ENCODE peak calls at places on chromosome 19, in six cellular contexts. One of them, this sample, is unnamed.

GRCh38 chr19:43078311-43078710 is 4.2 kb downstream of the PSG2 start:
- DNase-seq in neuronal stem cell: no peak
- DNase-seq in H9: no peak
- DNase-seq in mesenchymal stem cell: no peak
- DNase-seq in trophoblast cell: peak; percentile 87
- DNase-seq in H1: no peak
- DNase-seq in this sample: peak; percentile 81

GRCh38 chr19:12660980-12661379 is 5.6 kb downstream of the MAN2B1 start:
- DNase-seq in neuronal stem cell: no peak
- DNase-seq in H9: no peak
- DNase-seq in mesenchymal stem cell: no peak
- DNase-seq in trophoblast cell: no peak
- DNase-seq in H1: no peak
- DNase-seq in this sample: no peak

GRCh38 chr19:51407631-51408131 is 9.8 kb downstream of the SIGLEC10 start:
- DNase-seq in neuronal stem cell: no peak
- DNase-seq in H9: peak; percentile 74
- DNase-seq in mesenchymal stem cell: peak; percentile 21
- DNase-seq in trophoblast cell: no peak
- DNase-seq in H1: no peak
- DNase-seq in this sample: peak; percentile 17

GRCh38 chr19:19211499-19212432 is at the start of gene NCAN:
- DNase-seq in neuronal stem cell: peak; percentile 42
- DNase-seq in H9: peak; percentile 47
- DNase-seq in mesenchymal stem cell: no peak
- DNase-seq in trophoblast cell: no peak
- DNase-seq in H1: peak; percentile 81
- DNase-seq in this sample: no peak

GRCh38 chr19:10420444-10421239 is at the start of gene PDE4A:
- DNase-seq in neuronal stem cell: no peak
- DNase-seq in H9: peak; percentile 57
- DNase-seq in mesenchymal stem cell: peak; percentile 46
- DNase-seq in trophoblast cell: no peak
- DNase-seq in H1: peak; percentile 80
- DNase-seq in this sample: no peak

GRCh38 chr19:22628401-22628800 is 5.7 kb upstream of the ZNF492 start:
- DNase-seq in neuronal stem cell: no peak
- DNase-seq in H9: no peak
- DNase-seq in mesenchymal stem cell: no peak
- DNase-seq in trophoblast cell: no peak
- DNase-seq in H1: no peak
- DNase-seq in this sample: no peak

GRCh38 chr19:13796301-13797057 is 1.2 kb downstream of the ZSWIM4 start:
- DNase-seq in neuronal stem cell: no peak
- DNase-seq in H9: peak; percentile 74
- DNase-seq in mesenchymal stem cell: peak; percentile 97
- DNase-seq in trophoblast cell: peak; percentile 88
- DNase-seq in H1: peak; percentile 62
- DNase-seq in this sample: peak; percentile 98

GRCh38 chr19:54507824-54508223 is 5.2 kb downstream of the LAIR2 start:
- DNase-seq in neuronal stem cell: no peak
- DNase-seq in H9: no peak
- DNase-seq in mesenchymal stem cell: no peak
- DNase-seq in trophoblast cell: no peak
- DNase-seq in H1: no peak
- DNase-seq in this sample: no peak

GRCh38 chr19:13208131-13208963 is 58.1 kb downstream of the IER2 start:
- DNase-seq in neuronal stem cell: no peak
- DNase-seq in H9: no peak
- DNase-seq in mesenchymal stem cell: no peak
- DNase-seq in trophoblast cell: no peak
- DNase-seq in H1: no peak
- DNase-seq in this sample: peak; percentile 76

GRCh38 chr19:30046522-30046921 is 104.5 kb downstream of the URI1 start:
- DNase-seq in neuronal stem cell: no peak
- DNase-seq in H9: no peak
- DNase-seq in mesenchymal stem cell: no peak
- DNase-seq in trophoblast cell: no peak
- DNase-seq in H1: no peak
- DNase-seq in this sample: peak; percentile 1

GRCh38 chr19:31555634-31556215 is 206.5 kb upstream of the TSHZ3 start:
- DNase-seq in neuronal stem cell: no peak
- DNase-seq in H9: no peak
- DNase-seq in mesenchymal stem cell: no peak
- DNase-seq in trophoblast cell: peak; percentile 62
- DNase-seq in H1: no peak
- DNase-seq in this sample: no peak

GRCh38 chr19:31554360-31554759 is 205.1 kb upstream of the TSHZ3 start:
- DNase-seq in neuronal stem cell: no peak
- DNase-seq in H9: no peak
- DNase-seq in mesenchymal stem cell: no peak
- DNase-seq in trophoblast cell: no peak
- DNase-seq in H1: no peak
- DNase-seq in this sample: no peak

GRCh38 chr19:31553112-31553843 is 204.0 kb upstream of the TSHZ3 start:
- DNase-seq in neuronal stem cell: no peak
- DNase-seq in H9: no peak
- DNase-seq in mesenchymal stem cell: no peak
- DNase-seq in trophoblast cell: no peak
- DNase-seq in H1: no peak
- DNase-seq in this sample: no peak

GRCh38 chr19:31548941-31549340 is 199.7 kb upstream of the TSHZ3 start:
- DNase-seq in neuronal stem cell: no peak
- DNase-seq in H9: peak; percentile 46
- DNase-seq in mesenchymal stem cell: peak; percentile 30
- DNase-seq in trophoblast cell: no peak
- DNase-seq in H1: no peak
- DNase-seq in this sample: peak; percentile 44

DNA sequence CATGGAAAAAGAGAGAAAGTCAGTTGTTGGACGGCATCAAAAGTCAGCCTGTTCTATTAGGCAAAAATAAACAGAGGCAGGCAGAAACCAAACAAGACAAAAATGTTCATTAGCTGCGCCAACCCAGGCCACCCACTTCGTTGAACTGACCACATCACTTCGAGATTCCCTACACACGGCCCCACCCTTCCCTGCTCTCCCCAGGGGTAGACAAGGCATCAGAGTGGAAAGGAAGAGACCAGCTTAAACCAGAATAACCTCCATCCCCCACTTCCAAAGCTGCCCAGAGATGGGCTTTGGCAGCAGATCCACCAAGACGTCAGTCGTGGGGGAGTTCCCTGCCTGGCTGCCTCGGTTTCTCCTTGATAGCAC is 204.6 kb upstream of the TSHZ3 start:
- DNase-seq in neuronal stem cell: no peak
- DNase-seq in H9: no peak
- DNase-seq in mesenchymal stem cell: no peak
- DNase-seq in trophoblast cell: no peak
- DNase-seq in H1: no peak
- DNase-seq in this sample: no peak
- H3K14ac ChIP-seq in neuronal stem cell: no peak overlapping the region
- H3K14ac ChIP-seq in H9: no peak overlapping the region
- H3K14ac ChIP-seq in mesenchymal stem cell: no peak overlapping the region
- H3K14ac ChIP-seq in trophoblast cell: no peak overlapping the region
- H3K14ac ChIP-seq in H1: no peak overlapping the region
- H3K14ac ChIP-seq in this sample: no peak overlapping the region

DNA sequence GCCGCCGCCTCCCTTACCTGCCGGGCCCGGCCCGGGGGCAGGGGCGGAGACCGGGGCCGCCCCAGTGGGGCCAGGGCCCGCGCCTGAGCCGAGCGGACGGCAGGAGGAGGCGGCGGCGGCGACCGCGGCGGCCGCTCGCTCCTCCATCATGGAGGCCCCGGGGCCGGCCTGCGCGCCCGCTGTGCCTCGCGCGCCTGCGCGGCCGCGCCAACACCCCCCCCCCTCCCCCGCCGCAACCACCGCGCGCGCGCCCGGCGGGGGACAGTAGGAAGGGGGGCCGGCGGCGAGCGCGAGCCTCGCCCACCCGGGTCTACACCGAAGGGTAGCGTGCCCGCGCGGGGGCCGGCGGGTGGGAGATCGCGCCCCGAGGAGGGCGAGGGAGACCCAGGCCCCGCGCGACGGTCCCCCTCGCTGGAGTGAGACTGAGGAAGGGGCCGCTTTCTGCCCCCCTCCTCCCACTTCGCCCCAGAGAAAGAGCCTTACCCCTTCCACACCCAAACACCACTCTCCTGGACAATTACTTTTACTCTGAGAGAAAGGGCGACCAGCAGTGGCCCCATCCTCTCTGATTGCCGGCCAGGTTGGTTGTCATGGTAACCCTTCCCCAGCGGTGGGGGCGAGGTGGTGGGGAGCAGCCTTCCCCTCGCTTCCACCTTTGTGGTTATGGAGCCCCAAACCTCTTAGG is at the start of gene STRN4:
- DNase-seq in neuronal stem cell: peak; percentile 47
- DNase-seq in H9: no peak
- DNase-seq in mesenchymal stem cell: peak; percentile 46
- DNase-seq in trophoblast cell: no peak
- DNase-seq in H1: peak; percentile 67
- DNase-seq in this sample: no peak
- H2BK120ac ChIP-seq in neuronal stem cell: peak within 1 kb of the TSS; percentile 89
- H2BK120ac ChIP-seq in H9: peak within 1 kb of the TSS; percentile 91
- H2BK120ac ChIP-seq in mesenchymal stem cell: peak within 1 kb of the TSS; percentile 82
- H2BK120ac ChIP-seq in trophoblast cell: peak within 1 kb of the TSS; percentile 85
- H2BK120ac ChIP-seq in H1: no peak within 1 kb of the TSS
- H2BK120ac ChIP-seq in this sample: peak within 1 kb of the TSS; percentile 57

GRCh38 chr19:5393088-5393487 is 52.5 kb upstream of the PTPRS start:
- DNase-seq in neuronal stem cell: no peak
- DNase-seq in H9: no peak
- DNase-seq in mesenchymal stem cell: no peak
- DNase-seq in trophoblast cell: no peak
- DNase-seq in H1: no peak
- DNase-seq in this sample: no peak
- H3K14ac ChIP-seq in neuronal stem cell: no peak overlapping the region
- H3K14ac ChIP-seq in H9: no peak overlapping the region
- H3K14ac ChIP-seq in mesenchymal stem cell: no peak overlapping the region
- H3K14ac ChIP-seq in trophoblast cell: no peak overlapping the region
- H3K14ac ChIP-seq in H1: no peak overlapping the region
- H3K14ac ChIP-seq in this sample: no peak overlapping the region

DNA sequence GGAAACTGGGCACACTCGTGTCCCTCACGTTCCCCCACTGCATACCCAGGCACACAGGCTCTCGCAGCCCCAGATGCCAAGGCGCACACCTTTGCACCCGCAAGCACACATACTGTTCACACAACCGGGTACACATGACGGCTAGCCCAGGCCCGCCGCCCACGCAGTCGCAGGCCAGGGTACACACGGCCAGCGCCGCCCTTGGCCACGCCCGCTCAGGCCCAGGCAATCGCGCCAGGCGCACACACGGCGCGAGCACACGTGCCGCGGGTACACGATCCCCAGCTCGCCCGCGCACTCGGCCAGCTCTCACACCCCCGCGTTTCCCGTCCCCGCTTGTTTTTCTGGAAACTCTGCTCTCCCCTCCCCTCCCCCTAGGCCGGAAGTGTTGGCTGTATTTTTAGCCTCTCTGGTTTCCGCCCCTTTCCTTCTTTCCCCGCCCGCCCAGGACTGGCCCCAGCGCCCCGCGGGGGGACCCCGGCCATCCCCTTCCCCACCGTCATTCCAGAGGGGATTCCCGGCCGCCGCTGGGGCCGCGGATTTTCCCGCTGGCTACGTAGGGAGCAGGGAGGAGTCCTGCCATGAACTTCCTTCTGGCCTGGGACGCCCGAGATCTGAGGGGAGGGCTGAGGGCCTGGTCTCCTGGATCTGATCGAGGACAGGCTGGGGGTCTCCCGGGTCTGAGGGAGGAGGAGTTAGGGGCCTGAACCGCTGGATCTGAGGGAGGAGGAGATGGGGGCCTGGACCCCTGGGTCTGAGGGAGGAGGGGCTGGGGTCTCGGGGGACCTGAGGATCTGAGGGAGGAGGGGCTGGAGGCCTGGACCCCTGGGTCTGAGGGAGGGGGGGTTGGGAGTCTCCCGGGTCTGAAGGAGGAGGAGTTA is 4.0 kb upstream of the ZFP36 start:
- DNase-seq in neuronal stem cell: peak; percentile 83
- DNase-seq in H9: peak; percentile 91
- DNase-seq in mesenchymal stem cell: peak; percentile 96
- DNase-seq in trophoblast cell: peak; percentile 86
- DNase-seq in H1: peak; percentile 92
- DNase-seq in this sample: peak; percentile 93
- H2BK120ac ChIP-seq in neuronal stem cell: peak overlapping the region; percentile 98
- H2BK120ac ChIP-seq in H9: peak overlapping the region; percentile 97
- H2BK120ac ChIP-seq in mesenchymal stem cell: peak overlapping the region; percentile 100
- H2BK120ac ChIP-seq in trophoblast cell: peak overlapping the region; percentile 94
- H2BK120ac ChIP-seq in H1: peak overlapping the region; percentile 67
- H2BK120ac ChIP-seq in this sample: peak overlapping the region; percentile 98

This sample was measured in IMR-90.